ENCODE peak calls at places on chromosome 17, in five cellular contexts. J, P, M, S and I are unnamed samples.
A peak's percentile ranks its signal among the peaks of the same experiment; 100 is the strongest.

GRCh38 chr17:410674-411401 is 58.2 kb upstream of the RPH3AL start:
- DNase-seq in J (no peak), P (no peak), M (peak; percentile 68), S (no peak), I (no peak)

GRCh38 chr17:75683467-75684041 is 16.4 kb downstream of the SAP30BP start:
- DNase-seq in J (no peak), P (no peak), M (no peak), S (no peak), I (no peak)

GRCh38 chr17:82536220-82537201 is 17.0 kb downstream of the FOXK2 start:
- DNase-seq in J (no peak), P (peak; percentile 83), M (no peak), S (no peak), I (peak; percentile 80)

GRCh38 chr17:68600123-68600880 is 865 bp downstream of the FAM20A start:
- DNase-seq in J (no peak), P (no peak), M (peak; percentile 56), S (peak; percentile 23), I (peak; percentile 69)

GRCh38 chr17:21021208-21021803 is 21.5 kb downstream of the USP22 start:
- DNase-seq in J (no peak), P (no peak), M (no peak), S (no peak), I (no peak)

GRCh38 chr17:65618516-65618915 is 57.1 kb upstream of the AXIN2 start:
- DNase-seq in J (no peak), P (no peak), M (no peak), S (no peak), I (no peak)

GRCh38 chr17:31391496-31391949 is at the start of gene RAB11FIP4:
- DNase-seq in J (no peak), P (no peak), M (peak; percentile 54), S (peak; percentile 38), I (no peak)

GRCh38 chr17:46144246-46144645 is 49.0 kb downstream of the KANSL1 start:
- DNase-seq in J (no peak), P (no peak), M (no peak), S (no peak), I (no peak)

GRCh38 chr17:57481901-57482300 is 225.6 kb downstream of the MSI2 start:
- DNase-seq in J (no peak), P (peak; percentile 48), M (no peak), S (no peak), I (no peak)

GRCh38 chr17:35998018-35998545 is 3.3 kb downstream of the CCL15 start:
- DNase-seq in J (no peak), P (no peak), M (no peak), S (no peak), I (no peak)

GRCh38 chr17:77332981-77333685 is 192.4 kb downstream of the SEC14L1 start:
- DNase-seq in J (no peak), P (no peak), M (peak; percentile 60), S (no peak), I (no peak)

GRCh38 chr17:62058611-62059010 is 6.5 kb downstream of the MED13 start:
- DNase-seq in J (no peak), P (no peak), M (no peak), S (no peak), I (no peak)

GRCh38 chr17:5115673-5116651 is at the start of gene USP6:
- DNase-seq in J (no peak), P (no peak), M (peak; percentile 61), S (no peak), I (no peak)

GRCh38 chr17:79002796-79003593 is 6.6 kb downstream of the CANT1 start:
- DNase-seq in J (no peak), P (no peak), M (peak; percentile 47), S (no peak), I (no peak)

GRCh38 chr17:8965394-8966168 is at the start of gene PIK3R5:
- DNase-seq in J (peak; percentile 55), P (no peak), M (peak; percentile 89), S (no peak), I (no peak)

GRCh38 chr17:37743612-37743874 is 1.3 kb downstream of the HNF1B start:
- DNase-seq in J (no peak), P (no peak), M (peak; percentile 59), S (no peak), I (no peak)

GRCh38 chr17:850828-851759 is 68.9 kb downstream of the MRM3 start:
- DNase-seq in J (no peak), P (no peak), M (no peak), S (no peak), I (peak; percentile 63)

GRCh38 chr17:18129041-18129502 is 20.5 kb downstream of the MYO15A start:
- DNase-seq in J (no peak), P (no peak), M (no peak), S (no peak), I (no peak)

GRCh38 chr17:39979021-39979660 is 1.5 kb upstream of the PSMD3 start:
- DNase-seq in J (no peak), P (no peak), M (no peak), S (no peak), I (no peak)

GRCh38 chr17:65389956-65390355 is 171.5 kb downstream of the AXIN2 start:
- DNase-seq in J (no peak), P (no peak), M (no peak), S (no peak), I (no peak)

GRCh38 chr17:27519550-27519949 is 63.3 kb downstream of the KSR1 start:
- DNase-seq in J (no peak), P (no peak), M (no peak), S (no peak), I (no peak)

GRCh38 chr17:65403129-65403528 is 158.3 kb downstream of the AXIN2 start:
- DNase-seq in J (no peak), P (no peak), M (no peak), S (no peak), I (no peak)